ENCODE peak calls at places on chromosomes 13 and 19, in five cellular contexts. O, R, M, C and K are unnamed samples.

GRCh38 chr13:96662036-96662435 is 332.2 kb downstream of the OXGR1 start:
- DNase-seq in O (peak), R (no peak), M (peak), C (no peak), K (no peak)

GRCh38 chr19:46529622-46530451 is 34.2 kb upstream of the PNMA8B start:
- DNase-seq in O (peak), R (peak), M (peak), C (peak), K (peak)

GRCh38 chr19:4930664-4931063 is 21.4 kb downstream of the UHRF1 start:
- DNase-seq in O (no peak), R (no peak), M (no peak), C (no peak), K (peak)

GRCh38 chr19:39917561-39918182 is 16.8 kb downstream of the FCGBP start:
- DNase-seq in O (no peak), R (no peak), M (no peak), C (no peak), K (no peak)

GRCh38 chr13:89153941-89154340 is 1482.8 kb downstream of the SLITRK5 start:
- DNase-seq in O (no peak), R (no peak), M (no peak), C (no peak), K (peak)

GRCh38 chr19:49932731-49933131 is 3.4 kb upstream of the NUP62 start:
- DNase-seq in O (no peak), R (no peak), M (no peak), C (no peak), K (no peak)

GRCh38 chr13:112779856-112780604 is 90.2 kb downstream of the ATP11A start:
- DNase-seq in O (no peak), R (no peak), M (peak), C (no peak), K (no peak)

GRCh38 chr19:45668342-45668871 is 386 bp downstream of the GIPR start:
- DNase-seq in O (no peak), R (no peak), M (no peak), C (no peak), K (no peak)

GRCh38 chr19:34673590-34673989 is 3.4 kb downstream of the SCGB2B2 start:
- DNase-seq in O (no peak), R (no peak), M (no peak), C (no peak), K (no peak)

GRCh38 chr19:48560095-48560530 is 8.1 kb downstream of the SULT2B1 start:
- DNase-seq in O (no peak), R (peak), M (no peak), C (no peak), K (no peak)
- TF ChIP-seq CTCF in O (no peak), R (peak), M (no peak), C (no peak), K (no peak)

GRCh38 chr19:33444238-33444992 is 70.9 kb downstream of the CEBPG start:
- DNase-seq in O (no peak), R (no peak), M (no peak), C (no peak), K (no peak)
- TF ChIP-seq CTCF in O (no peak), R (no peak), M (no peak), C (no peak), K (no peak)

GRCh38 chr13:110018009-110018408 is 231.6 kb upstream of the IRS2 start:
- DNase-seq in O (no peak), R (no peak), M (no peak), C (no peak), K (peak)
- TF ChIP-seq CTCF in O (no peak), R (no peak), M (no peak), C (no peak), K (no peak)

GRCh38 chr19:18230941-18231734 is 4.9 kb upstream of the PDE4C start:
- DNase-seq in O (no peak), R (no peak), M (peak), C (no peak), K (no peak)

GRCh38 chr19:18231775-18232174 is 5.5 kb upstream of the PDE4C start:
- DNase-seq in O (no peak), R (no peak), M (no peak), C (no peak), K (no peak)

GRCh38 chr19:18227781-18228271 is 1.6 kb upstream of the PDE4C start:
- DNase-seq in O (no peak), R (no peak), M (no peak), C (no peak), K (no peak)

GRCh38 chr19:18229915-18230314 is 3.7 kb upstream of the PDE4C start:
- DNase-seq in O (no peak), R (no peak), M (no peak), C (no peak), K (no peak)

GRCh38 chr19:18229474-18229873 is 3.2 kb upstream of the PDE4C start:
- DNase-seq in O (no peak), R (no peak), M (no peak), C (no peak), K (no peak)
- TF ChIP-seq CTCF in O (peak), R (peak), M (peak), C (peak), K (peak)

GRCh38 chr13:44577236-44578063 is 1.3 kb upstream of the TSC22D1 start:
- DNase-seq in O (peak), R (peak), M (peak), C (peak), K (peak)
- TF ChIP-seq CTCF in O (no peak), R (no peak), M (no peak), C (no peak), K (no peak)

GRCh38 chr13:42498521-42498920 is 75.4 kb upstream of the TNFSF11 start:
- DNase-seq in O (peak), R (no peak), M (no peak), C (no peak), K (no peak)
- TF ChIP-seq CTCF in O (peak), R (peak), M (peak), C (no peak), K (peak)

DNA sequence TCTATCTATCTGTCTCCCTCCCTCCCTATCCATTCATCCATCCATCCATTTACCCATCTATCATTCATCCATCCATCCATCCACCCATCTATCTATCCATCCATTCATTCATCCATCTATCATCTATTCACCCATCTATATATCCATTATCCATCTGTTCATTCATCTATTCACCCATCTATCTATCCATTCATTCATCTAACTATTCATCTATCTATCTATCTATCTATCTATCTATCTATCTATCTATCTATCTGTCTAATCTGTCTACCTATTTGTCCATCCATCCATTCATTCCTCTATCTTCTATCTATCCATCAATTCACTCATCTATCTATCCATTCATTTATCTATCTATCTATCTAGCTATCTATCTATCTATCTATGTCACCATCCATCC is 4.4 kb upstream of the CDK8 start:
- DNase-seq in O (no peak), R (no peak), M (no peak), C (no peak), K (no peak)
- TF ChIP-seq CTCF in O (no peak), R (no peak), M (no peak), C (no peak), K (no peak)

GRCh38 chr19:13959962-13960862 is 7.9 kb downstream of the DCAF15 start:
- DNase-seq in O (no peak), R (peak), M (no peak), C (peak), K (no peak)
- TF ChIP-seq CTCF in O (peak), R (peak), M (peak), C (no peak), K (peak)

GRCh38 chr19:10478476-10478875 is 24.7 kb downstream of the KEAP1 start:
- DNase-seq in O (peak), R (no peak), M (no peak), C (no peak), K (no peak)

GRCh38 chr19:10474962-10475451 is 28.1 kb downstream of the KEAP1 start:
- DNase-seq in O (no peak), R (no peak), M (no peak), C (no peak), K (no peak)

GRCh38 chr19:10473192-10473591 is 30.0 kb downstream of the KEAP1 start:
- DNase-seq in O (peak), R (no peak), M (no peak), C (no peak), K (no peak)

GRCh38 chr19:10478903-10479384 is 24.2 kb downstream of the KEAP1 start:
- DNase-seq in O (peak), R (peak), M (peak), C (peak), K (peak)
- TF ChIP-seq CTCF in O (peak), R (peak), M (peak), C (peak), K (peak)